ENCODE peak calls at places on chromosomes 13 and 19, in six cellular contexts. D, U, Y, K, Z and W are unnamed samples.

GRCh38 chr13:50378513-50378970 is 363.3 kb downstream of the KCNRG start:
- DNase-seq in D (no peak), U (no peak), Y (no peak), K (no peak), Z (no peak), W (no peak)

GRCh38 chr19:13057147-13057572 is 45.5 kb downstream of the LYL1 start:
- DNase-seq in D (no peak), U (no peak), Y (no peak), K (no peak), Z (peak), W (no peak)

GRCh38 chr19:17333611-17334413 is 843 bp downstream of the ANO8 start:
- DNase-seq in D (no peak), U (no peak), Y (peak), K (no peak), Z (peak), W (peak)

GRCh38 chr13:98792784-98793183 is 40.3 kb upstream of the SLC15A1 start:
- DNase-seq in D (no peak), U (no peak), Y (no peak), K (no peak), Z (no peak), W (no peak)

GRCh38 chr19:51784922-51785690 is 9.9 kb upstream of the FPR3 start:
- DNase-seq in D (peak), U (no peak), Y (peak), K (no peak), Z (no peak), W (peak)

GRCh38 chr13:113582841-113583631 is 1.5 kb upstream of the TFDP1 start:
- DNase-seq in D (no peak), U (no peak), Y (no peak), K (no peak), Z (no peak), W (no peak)

GRCh38 chr19:31271569-31271911 is 77.7 kb downstream of the TSHZ3 start:
- DNase-seq in D (no peak), U (no peak), Y (no peak), K (no peak), Z (no peak), W (no peak)

GRCh38 chr19:49058592-49058991 is 1.0 kb upstream of the CGB7 start:
- DNase-seq in D (no peak), U (peak), Y (peak), K (no peak), Z (peak), W (no peak)

GRCh38 chr13:74573654-74574053 is 439.4 kb upstream of the KLF12 start:
- DNase-seq in D (no peak), U (peak), Y (no peak), K (no peak), Z (peak), W (peak)

GRCh38 chr13:33997574-33997973 is 179.6 kb downstream of the RFC3 start:
- DNase-seq in D (no peak), U (no peak), Y (no peak), K (no peak), Z (no peak), W (no peak)